ENCODE peak calls at places on chromosomes 2 and 18, in five cellular contexts. One of them, this sample, is unnamed.

GRCh38 chr2:191625016-191625415 is 52.9 kb upstream of the NABP1 start:
- DNase-seq in suprapubic skin: no peak
- DNase-seq in K562: no peak
- DNase-seq in transverse colon: no peak
- DNase-seq in prostate gland: no peak
- DNase-seq in this sample: no peak

GRCh38 chr18:49917742-49918141 is 104.4 kb upstream of the ACAA2 start:
- DNase-seq in suprapubic skin: no peak
- DNase-seq in transverse colon: no peak
- DNase-seq in K562: no peak
- DNase-seq in prostate gland: no peak
- DNase-seq in this sample: no peak

GRCh38 chr2:33104726-33105125 is 158.0 kb downstream of the LTBP1 start:
- DNase-seq in prostate gland: no peak
- DNase-seq in transverse colon: no peak
- DNase-seq in suprapubic skin: no peak
- DNase-seq in K562: peak
- DNase-seq in this sample: no peak

GRCh38 chr18:32730068-32730467 is 42.8 kb downstream of the KLHL14 start:
- DNase-seq in suprapubic skin: no peak
- DNase-seq in prostate gland: no peak
- DNase-seq in K562: no peak
- DNase-seq in transverse colon: no peak
- DNase-seq in this sample: no peak

GRCh38 chr18:5058768-5059539 is 138.1 kb downstream of the AKAIN1 start:
- DNase-seq in suprapubic skin: no peak
- DNase-seq in prostate gland: no peak
- DNase-seq in K562: no peak
- DNase-seq in transverse colon: no peak
- DNase-seq in this sample: no peak

GRCh38 chr2:20762945-20763683 is 59.8 kb downstream of the LDAH start:
- DNase-seq in K562: no peak
- DNase-seq in suprapubic skin: no peak
- DNase-seq in prostate gland: no peak
- DNase-seq in transverse colon: no peak
- DNase-seq in this sample: no peak

GRCh38 chr2:191728710-191729597 is 51.0 kb downstream of the NABP1 start:
- DNase-seq in suprapubic skin: no peak
- DNase-seq in transverse colon: no peak
- DNase-seq in prostate gland: no peak
- DNase-seq in K562: no peak
- DNase-seq in this sample: no peak

GRCh38 chr2:173354601-173355131 is at the start of gene CDCA7:
- DNase-seq in K562: peak
- DNase-seq in suprapubic skin: peak
- DNase-seq in prostate gland: peak
- DNase-seq in transverse colon: peak
- DNase-seq in this sample: peak

GRCh38 chr2:240953426-240954425 is 44.7 kb upstream of the SNED1 start:
- DNase-seq in transverse colon: no peak
- DNase-seq in suprapubic skin: peak
- DNase-seq in prostate gland: no peak
- DNase-seq in K562: no peak
- DNase-seq in this sample: no peak

GRCh38 chr2:47029737-47030524 is 114.3 kb upstream of the MCFD2 start:
- DNase-seq in transverse colon: no peak
- DNase-seq in suprapubic skin: no peak
- DNase-seq in K562: no peak
- DNase-seq in prostate gland: no peak
- DNase-seq in this sample: no peak

GRCh38 chr18:29096380-29096779 is 919.5 kb upstream of the CDH2 start:
- DNase-seq in suprapubic skin: no peak
- DNase-seq in K562: no peak
- DNase-seq in transverse colon: no peak
- DNase-seq in prostate gland: no peak
- DNase-seq in this sample: no peak

GRCh38 chr2:134217924-134218323 is 35.9 kb upstream of the MGAT5 start:
- DNase-seq in transverse colon: no peak
- DNase-seq in suprapubic skin: no peak
- DNase-seq in K562: no peak
- DNase-seq in prostate gland: no peak
- DNase-seq in this sample: no peak

GRCh38 chr2:165162466-165162865 is 41.4 kb downstream of the SCN3A start:
- DNase-seq in prostate gland: no peak
- DNase-seq in suprapubic skin: no peak
- DNase-seq in transverse colon: no peak
- DNase-seq in K562: no peak
- DNase-seq in this sample: no peak

GRCh38 chr2:20645761-20646160 is 5.1 kb downstream of the HS1BP3 start:
- DNase-seq in K562: no peak
- DNase-seq in prostate gland: no peak
- DNase-seq in transverse colon: no peak
- DNase-seq in suprapubic skin: no peak
- DNase-seq in this sample: no peak

GRCh38 chr18:55088000-55088401 is 128.7 kb upstream of the CCDC68 start:
- DNase-seq in K562: no peak
- DNase-seq in prostate gland: no peak
- DNase-seq in suprapubic skin: no peak
- DNase-seq in transverse colon: no peak
- DNase-seq in this sample: no peak

GRCh38 chr2:203025592-203025991 is 10.9 kb downstream of the NBEAL1 start:
- DNase-seq in prostate gland: no peak
- DNase-seq in transverse colon: no peak
- DNase-seq in suprapubic skin: no peak
- DNase-seq in K562: no peak
- DNase-seq in this sample: no peak

GRCh38 chr2:110211938-110212858 is at the start of gene MTLN:
- DNase-seq in suprapubic skin: no peak
- DNase-seq in K562: peak
- DNase-seq in prostate gland: peak
- DNase-seq in transverse colon: peak
- DNase-seq in this sample: peak

GRCh38 chr2:33437297-33437696 is 39.2 kb upstream of the RASGRP3 start:
- DNase-seq in prostate gland: no peak
- DNase-seq in K562: no peak
- DNase-seq in suprapubic skin: no peak
- DNase-seq in transverse colon: no peak
- DNase-seq in this sample: no peak

GRCh38 chr2:150517951-150518680 is 30.6 kb upstream of the RND3 start:
- DNase-seq in K562: no peak
- DNase-seq in transverse colon: no peak
- DNase-seq in prostate gland: no peak
- DNase-seq in suprapubic skin: no peak
- DNase-seq in this sample: no peak

GRCh38 chr2:174775586-174775985 is 11.3 kb upstream of the CHRNA1 start:
- DNase-seq in suprapubic skin: no peak
- DNase-seq in prostate gland: no peak
- DNase-seq in K562: no peak
- DNase-seq in transverse colon: peak
- DNase-seq in this sample: no peak

GRCh38 chr2:101518470-101519172 is 43.7 kb upstream of the RFX8 start:
- DNase-seq in prostate gland: peak
- DNase-seq in K562: peak
- DNase-seq in transverse colon: peak
- DNase-seq in suprapubic skin: no peak
- DNase-seq in this sample: no peak
- TF ChIP-seq CTCF in prostate gland: peak
- TF ChIP-seq CTCF in K562: peak
- TF ChIP-seq CTCF in transverse colon: peak
- TF ChIP-seq CTCF in suprapubic skin: no peak
- TF ChIP-seq CTCF in this sample: peak

GRCh38 chr2:118112771-118113334 is 24.6 kb downstream of the INSIG2 start:
- DNase-seq in prostate gland: no peak
- DNase-seq in K562: no peak
- DNase-seq in transverse colon: no peak
- DNase-seq in suprapubic skin: no peak
- DNase-seq in this sample: no peak
- TF ChIP-seq POLR2AphosphoS5 in prostate gland: no peak
- TF ChIP-seq POLR2AphosphoS5 in K562: no peak
- TF ChIP-seq POLR2AphosphoS5 in transverse colon: no peak
- TF ChIP-seq POLR2AphosphoS5 in suprapubic skin: no peak
- TF ChIP-seq POLR2AphosphoS5 in this sample: no peak

GRCh38 chr2:76318848-76319247 is 608.1 kb upstream of the GCFC2 start:
- DNase-seq in prostate gland: no peak
- DNase-seq in transverse colon: no peak
- DNase-seq in suprapubic skin: no peak
- DNase-seq in K562: no peak
- DNase-seq in this sample: no peak

GRCh38 chr2:76320716-76321115 is 610.0 kb upstream of the GCFC2 start:
- DNase-seq in suprapubic skin: no peak
- DNase-seq in K562: no peak
- DNase-seq in transverse colon: no peak
- DNase-seq in prostate gland: no peak
- DNase-seq in this sample: no peak

DNA sequence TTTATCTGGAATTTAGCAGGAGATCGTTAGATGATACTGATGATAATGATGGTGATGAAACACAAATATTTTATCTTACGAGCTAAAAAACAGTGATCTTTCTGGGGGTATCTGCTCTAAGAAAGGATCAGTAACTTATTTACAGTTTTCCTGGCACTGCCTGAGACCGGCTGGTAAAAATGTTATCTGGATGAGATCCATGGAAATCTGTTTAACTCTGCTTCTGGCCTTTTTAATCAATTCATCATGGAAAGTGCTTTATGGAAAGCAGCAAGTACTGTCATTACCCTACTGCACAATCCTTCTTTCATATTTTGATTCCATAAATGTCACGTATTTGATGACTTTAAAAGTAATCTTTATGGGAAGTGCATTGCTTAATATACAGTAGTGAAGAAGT is 612.7 kb upstream of the GCFC2 start:
- DNase-seq in K562: no peak
- DNase-seq in transverse colon: no peak
- DNase-seq in prostate gland: no peak
- DNase-seq in suprapubic skin: no peak
- DNase-seq in this sample: no peak
- TF ChIP-seq CTCF in K562: no peak
- TF ChIP-seq CTCF in transverse colon: no peak
- TF ChIP-seq CTCF in prostate gland: no peak
- TF ChIP-seq CTCF in suprapubic skin: no peak
- TF ChIP-seq CTCF in this sample: no peak

GRCh38 chr2:40666438-40666837 is 214.5 kb upstream of the SLC8A1 start:
- DNase-seq in K562: no peak
- DNase-seq in transverse colon: no peak
- DNase-seq in suprapubic skin: no peak
- DNase-seq in prostate gland: no peak
- DNase-seq in this sample: no peak
- TF ChIP-seq POLR2AphosphoS5 in K562: no peak
- TF ChIP-seq POLR2AphosphoS5 in transverse colon: peak
- TF ChIP-seq POLR2AphosphoS5 in suprapubic skin: no peak
- TF ChIP-seq POLR2AphosphoS5 in prostate gland: peak
- TF ChIP-seq POLR2AphosphoS5 in this sample: no peak

GRCh38 chr2:74834806-74835755 is 1.2 kb downstream of the HK2 start:
- DNase-seq in prostate gland: no peak
- DNase-seq in K562: peak
- DNase-seq in transverse colon: peak
- DNase-seq in suprapubic skin: no peak
- DNase-seq in this sample: no peak
- TF ChIP-seq CTCF in prostate gland: no peak
- TF ChIP-seq CTCF in K562: no peak
- TF ChIP-seq CTCF in transverse colon: no peak
- TF ChIP-seq CTCF in suprapubic skin: no peak
- TF ChIP-seq CTCF in this sample: no peak

GRCh38 chr2:159213296-159213695 is 73.2 kb downstream of the WDSUB1 start:
- DNase-seq in suprapubic skin: no peak
- DNase-seq in prostate gland: no peak
- DNase-seq in transverse colon: no peak
- DNase-seq in K562: no peak
- DNase-seq in this sample: no peak
- TF ChIP-seq POLR2AphosphoS5 in suprapubic skin: no peak
- TF ChIP-seq POLR2AphosphoS5 in prostate gland: no peak
- TF ChIP-seq POLR2AphosphoS5 in transverse colon: no peak
- TF ChIP-seq POLR2AphosphoS5 in K562: no peak
- TF ChIP-seq POLR2AphosphoS5 in this sample: no peak

GRCh38 chr2:147141930-147142329 is 702.9 kb upstream of the ACVR2A start:
- DNase-seq in prostate gland: no peak
- DNase-seq in suprapubic skin: no peak
- DNase-seq in transverse colon: no peak
- DNase-seq in K562: no peak
- DNase-seq in this sample: no peak
- TF ChIP-seq CTCF in prostate gland: no peak
- TF ChIP-seq CTCF in suprapubic skin: no peak
- TF ChIP-seq CTCF in transverse colon: no peak
- TF ChIP-seq CTCF in K562: no peak
- TF ChIP-seq CTCF in this sample: no peak

DNA sequence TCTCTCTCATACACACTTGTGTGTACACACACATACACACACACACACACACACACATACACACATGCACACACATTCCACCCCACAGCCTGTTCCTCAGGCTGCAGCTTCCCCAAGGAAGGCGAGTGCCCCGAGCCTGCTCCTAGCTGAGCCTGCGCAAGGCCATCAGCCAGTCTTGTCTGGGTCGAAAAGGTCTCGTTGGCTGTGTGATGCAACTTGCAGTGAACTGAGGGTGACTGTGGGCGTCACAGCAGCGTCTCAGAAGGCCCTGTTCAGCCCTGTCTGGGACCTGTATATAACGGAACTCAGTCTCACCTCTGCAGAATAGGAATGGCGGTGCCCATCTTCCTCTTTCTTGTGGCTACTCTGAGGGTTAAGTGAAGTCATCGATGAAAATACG is 163.7 kb downstream of the GLI2 start:
- DNase-seq in prostate gland: no peak
- DNase-seq in transverse colon: no peak
- DNase-seq in suprapubic skin: no peak
- DNase-seq in K562: no peak
- DNase-seq in this sample: no peak
- TF ChIP-seq POLR2AphosphoS5 in prostate gland: no peak
- TF ChIP-seq POLR2AphosphoS5 in transverse colon: no peak
- TF ChIP-seq POLR2AphosphoS5 in suprapubic skin: no peak
- TF ChIP-seq POLR2AphosphoS5 in K562: no peak
- TF ChIP-seq POLR2AphosphoS5 in this sample: no peak